ENCODE peak calls at places on chromosome 11, in four cellular contexts. G is HepG2, S is K562, I is GM12878. U is an unnamed sample.
A peak's percentile ranks its signal among the peaks of the same experiment; 100 is the strongest.

GRCh38 chr11:35388054-35388453 is 31.3 kb downstream of the SLC1A2 start:
- DNase-seq in G (no peak), S (no peak), I (no peak), U (no peak)

GRCh38 chr11:3104051-3104714 is 47.0 kb upstream of the CARS1 start:
- DNase-seq in G (no peak), S (no peak), I (no peak), U (no peak)

GRCh38 chr11:36073411-36074203 is 129.7 kb downstream of the LDLRAD3 start:
- DNase-seq in G (no peak), S (no peak), I (no peak), U (no peak)

GRCh38 chr11:19519912-19520641 is 192.6 kb upstream of the NAV2 start:
- DNase-seq in G (no peak), S (no peak), I (no peak), U (peak; percentile 68)

GRCh38 chr11:99406345-99406744 is 385.6 kb downstream of the CNTN5 start:
- DNase-seq in G (no peak), S (no peak), I (no peak), U (no peak)

GRCh38 chr11:107123022-107123421 is 104.7 kb upstream of the GUCY1A2 start:
- DNase-seq in G (no peak), S (no peak), I (no peak), U (no peak)

GRCh38 chr11:63277345-63277943 is 34.0 kb upstream of the SLC22A25 start:
- DNase-seq in G (peak; percentile 41), S (no peak), I (no peak), U (no peak)

GRCh38 chr11:64813826-64814225 is 3.5 kb upstream of the MEN1 start:
- DNase-seq in G (no peak), S (no peak), I (no peak), U (no peak)

GRCh38 chr11:38824573-38824972 is 2226.5 kb upstream of the RAG2 start:
- DNase-seq in G (peak; percentile 8), S (no peak), I (no peak), U (peak; percentile 2)

GRCh38 chr11:74754507-74755255 is 6.0 kb downstream of the RNF169 start:
- DNase-seq in G (no peak), S (no peak), I (peak; percentile 20), U (no peak)

GRCh38 chr11:33187851-33188722 is 26.8 kb upstream of the CSTF3 start:
- DNase-seq in G (no peak), S (no peak), I (no peak), U (no peak)

GRCh38 chr11:64058494-64058893 is 22.8 kb downstream of the FLRT1 start:
- DNase-seq in G (no peak), S (no peak), I (no peak), U (no peak)

GRCh38 chr11:16404781-16405180 is 48.4 kb upstream of the SOX6 start:
- DNase-seq in G (no peak), S (no peak), I (no peak), U (no peak)

GRCh38 chr11:61163714-61164609 is 2.7 kb upstream of the VPS37C start:
- DNase-seq in G (no peak), S (no peak), I (no peak), U (no peak)

GRCh38 chr11:33690290-33691050 is 10.2 kb downstream of the C11orf91 start:
- DNase-seq in G (peak; percentile 46), S (no peak), I (no peak), U (no peak)

GRCh38 chr11:99693941-99694492 is 673.3 kb downstream of the CNTN5 start:
- DNase-seq in G (peak; percentile 3), S (no peak), I (no peak), U (no peak)

GRCh38 chr11:61961570-61962212 is 5.7 kb downstream of the FTH1 start:
- DNase-seq in G (peak; percentile 84), S (no peak), I (no peak), U (peak; percentile 3)

GRCh38 chr11:35083181-35084061 is 55.5 kb upstream of the CD44 start:
- DNase-seq in G (no peak), S (no peak), I (peak; percentile 86), U (no peak)

GRCh38 chr11:68969386-68969785 is 11.4 kb downstream of the MRGPRD start:
- DNase-seq in G (no peak), S (no peak), I (no peak), U (no peak)

GRCh38 chr11:115892016-115892415 is 387.8 kb upstream of the CADM1 start:
- DNase-seq in G (no peak), S (no peak), I (no peak), U (no peak)

GRCh38 chr11:5690736-5691135 is 1.1 kb downstream of the TRIM22 start:
- DNase-seq in G (no peak), S (no peak), I (no peak), U (no peak)

GRCh38 chr11:1842149-1843097 is 3.6 kb downstream of the TNNI2 start:
- DNase-seq in G (peak; percentile 67), S (no peak), I (no peak), U (no peak)

GRCh38 chr11:15750535-15751297 is 605.6 kb downstream of the SOX6 start:
- DNase-seq in G (no peak), S (no peak), I (no peak), U (no peak)

GRCh38 chr11:58503361-58503856 is 4.5 kb downstream of the OR5B21 start:
- DNase-seq in G (no peak), S (no peak), I (peak; percentile 51), U (no peak)

GRCh38 chr11:86977441-86978050 is 22.4 kb upstream of the FZD4 start:
- DNase-seq in G (no peak), S (no peak), I (no peak), U (no peak)

GRCh38 chr11:92222701-92223100 is 1.9 kb upstream of the FAT3 start:
- DNase-seq in G (no peak), S (no peak), I (no peak), U (no peak)

GRCh38 chr11:28759311-28759710 is 651.1 kb downstream of the METTL15 start:
- DNase-seq in G (no peak), S (no peak), I (no peak), U (no peak)

GRCh38 chr11:83159901-83160865 is 3.3 kb downstream of the PCF11 start:
- DNase-seq in G (no peak), S (no peak), I (no peak), U (no peak)

GRCh38 chr11:131977231-131977630 is 606.8 kb downstream of the NTM start:
- DNase-seq in G (no peak), S (no peak), I (no peak), U (no peak)

DNA sequence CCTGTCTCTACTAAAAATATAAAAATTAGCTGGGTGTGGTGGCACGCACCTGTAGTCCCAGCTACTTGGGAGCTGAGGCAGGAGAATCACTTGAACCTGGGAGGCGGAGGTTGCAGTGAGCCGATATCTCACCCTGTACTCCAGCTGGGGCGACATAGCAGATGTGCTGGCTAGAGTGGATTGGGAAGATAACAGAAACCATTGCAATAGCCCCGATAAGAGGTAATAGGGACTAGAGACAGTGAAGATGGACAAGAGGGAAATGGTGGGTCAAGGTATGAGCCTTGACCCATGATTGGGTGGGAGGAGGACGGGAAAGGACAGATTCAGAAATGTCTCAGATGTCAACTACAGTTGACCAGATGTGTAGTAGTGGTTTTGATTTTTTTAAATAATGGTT is 6.1 kb downstream of the SWAP70 start:
- DNase-seq in G (no peak), S (peak; percentile 21), I (no peak), U (no peak)
- TF ChIP-seq FOXK2 in G (no peak), S (no peak), I (no peak), U (no peak)

GRCh38 chr11:9180784-9181183 is 84.4 kb downstream of the DENND5A start:
- DNase-seq in G (no peak), S (no peak), I (no peak), U (no peak)
- TF ChIP-seq FOXK2 in G (no peak), S (no peak), I (no peak), U (no peak)

GRCh38 chr11:776459-777287 is 614 bp downstream of the GATD1 start:
- DNase-seq in G (no peak), S (peak; percentile 90), I (no peak), U (peak; percentile 58)
- TF ChIP-seq FOXK2 in G (no peak), S (no peak), I (no peak), U (no peak)

GRCh38 chr11:9862981-9863380 is 199.1 kb downstream of the SWAP70 start:
- DNase-seq in G (no peak), S (no peak), I (no peak), U (no peak)
- TF ChIP-seq FOXK2 in G (no peak), S (no peak), I (no peak), U (no peak)

DNA sequence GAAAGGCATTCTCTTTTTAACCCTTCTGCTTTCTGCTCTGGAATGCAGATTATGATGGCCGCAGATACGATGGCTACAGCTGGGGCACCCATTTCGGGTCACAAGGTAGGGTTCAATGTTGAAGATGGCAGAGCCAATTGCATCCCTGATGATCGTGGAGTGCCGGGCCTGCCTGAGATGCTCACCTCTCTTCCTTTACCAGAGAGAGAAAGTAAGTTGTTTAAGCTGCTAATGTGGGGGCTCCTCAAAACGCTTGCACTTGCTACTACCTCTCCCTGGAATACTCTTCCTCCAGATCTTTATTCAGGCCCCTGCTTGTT is 50.8 kb upstream of the PRDM11 start:
- DNase-seq in G (no peak), S (no peak), I (no peak), U (no peak)
- TF ChIP-seq FOXK2 in G (no peak), S (no peak), I (no peak), U (no peak)

DNA sequence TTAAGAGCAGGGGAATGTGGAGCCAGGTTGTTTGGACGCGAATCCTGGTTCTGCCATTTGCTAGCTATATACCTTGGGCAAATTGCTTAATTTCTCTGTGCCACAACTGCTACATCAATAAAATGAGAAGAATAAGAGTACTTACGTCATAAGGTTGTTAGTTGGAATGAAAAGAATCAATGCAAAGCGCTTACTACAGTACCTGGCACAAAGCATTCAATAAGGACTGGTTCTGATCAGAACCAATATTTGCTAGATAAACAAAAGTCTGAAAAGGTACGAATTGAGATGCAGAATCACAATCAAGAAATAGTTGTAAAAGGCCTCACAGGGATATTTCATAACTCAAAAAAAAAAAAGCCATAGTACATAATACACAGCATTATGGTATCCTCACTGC is 11.2 kb downstream of the AMBRA1 start:
- DNase-seq in G (no peak), S (no peak), I (no peak), U (no peak)
- TF ChIP-seq FOXK2 in G (no peak), S (no peak), I (no peak), U (no peak)